ENCODE peak calls at places on chromosomes 1 and 21, in nine cellular contexts. J is cardiac muscle cell; C is aorta; K is CD8-positive, alpha-beta memory T cell; S is breast epithelium; B is kidney; M is fibroblast of lung; Q is Panc1; T is mammary epithelial cell. F is an unnamed sample.

GRCh38 chr1:31771891-31772668 is 7.9 kb upstream of the ADGRB2 start:
- DNase-seq in Q (no peak), J (no peak), M (no peak), T (peak; percentile 88), C (no peak), K (no peak), S (no peak), B (no peak), F (no peak)

GRCh38 chr1:193919827-193920226 is 733.4 kb upstream of the B3GALT2 start:
- DNase-seq in S (no peak), M (peak; percentile 13), C (no peak), T (no peak), B (no peak), Q (no peak), J (no peak), K (no peak), F (peak; percentile 32)

GRCh38 chr21:33618407-33618806 is 23.1 kb downstream of the CRYZL1 start:
- DNase-seq in M (no peak), J (no peak), K (no peak), C (no peak), Q (no peak), B (no peak), S (no peak), T (no peak), F (no peak)

GRCh38 chr1:222946436-222946835 is 131.6 kb downstream of the DISP1 start:
- DNase-seq in T (no peak), K (no peak), B (no peak), S (no peak), M (no peak), J (no peak), C (no peak), Q (no peak), F (no peak)

GRCh38 chr1:21598417-21598816 is 70.7 kb downstream of the RAP1GAP start:
- DNase-seq in S (no peak), K (no peak), C (no peak), M (no peak), J (no peak), Q (no peak), T (no peak), B (no peak), F (no peak)

GRCh38 chr21:30444204-30444603 is 4.1 kb downstream of the KRTAP15-1 start:
- DNase-seq in C (no peak), T (no peak), Q (no peak), K (no peak), M (no peak), S (no peak), J (peak; percentile 2), B (no peak), F (no peak)

GRCh38 chr1:118158918-118159317 is 26.1 kb downstream of the SPAG17 start:
- DNase-seq in C (no peak), M (peak; percentile 26), Q (no peak), K (no peak), S (no peak), T (peak; percentile 57), B (no peak), J (no peak), F (peak; percentile 79)

GRCh38 chr1:103230061-103230460 is 121.7 kb upstream of the COL11A1 start:
- DNase-seq in J (no peak), C (no peak), T (no peak), K (no peak), B (no peak), Q (no peak), S (no peak), M (peak; percentile 51), F (peak; percentile 66)

GRCh38 chr1:172823534-172823933 is 164.6 kb downstream of the FASLG start:
- DNase-seq in M (peak; percentile 39), C (no peak), B (no peak), K (no peak), Q (no peak), J (no peak), S (no peak), T (no peak), F (peak; percentile 52)

GRCh38 chr1:1068374-1069060 is 5.6 kb downstream of the RNF223 start:
- DNase-seq in J (peak; percentile 23), T (peak; percentile 35), M (no peak), S (no peak), Q (no peak), B (peak; percentile 89), K (peak; percentile 54), C (no peak), F (no peak)

GRCh38 chr1:14820320-14821085 is 222.0 kb downstream of the KAZN start:
- DNase-seq in J (no peak), K (no peak), T (no peak), Q (no peak), M (no peak), C (no peak), S (no peak), B (no peak), F (no peak)

GRCh38 chr1:63607322-63607721 is 14.1 kb downstream of the PGM1 start:
- DNase-seq in S (no peak), M (no peak), C (no peak), Q (no peak), T (no peak), B (no peak), J (no peak), K (no peak), F (no peak)

GRCh38 chr1:19811206-19811851 is 3.8 kb downstream of the RNF186 start:
- DNase-seq in B (no peak), M (peak; percentile 64), S (peak; percentile 62), Q (no peak), J (peak; percentile 39), K (peak; percentile 6), T (no peak), C (peak; percentile 84), F (peak; percentile 11)

GRCh38 chr1:203055166-203055799 is 29.0 kb downstream of the PPFIA4 start:
- DNase-seq in M (no peak), T (no peak), C (no peak), Q (no peak), S (no peak), B (no peak), K (no peak), J (no peak), F (no peak)

GRCh38 chr1:20141466-20141865 is 2.3 kb downstream of the PLA2G2F start:
- DNase-seq in S (no peak), Q (no peak), B (peak; percentile 69), K (no peak), J (no peak), T (no peak), M (no peak), C (no peak), F (no peak)

GRCh38 chr1:19628879-19629278 is 15.2 kb upstream of the NBL1 start:
- DNase-seq in J (no peak), T (no peak), C (no peak), S (no peak), Q (no peak), B (no peak), M (no peak), K (no peak), F (no peak)

DNA sequence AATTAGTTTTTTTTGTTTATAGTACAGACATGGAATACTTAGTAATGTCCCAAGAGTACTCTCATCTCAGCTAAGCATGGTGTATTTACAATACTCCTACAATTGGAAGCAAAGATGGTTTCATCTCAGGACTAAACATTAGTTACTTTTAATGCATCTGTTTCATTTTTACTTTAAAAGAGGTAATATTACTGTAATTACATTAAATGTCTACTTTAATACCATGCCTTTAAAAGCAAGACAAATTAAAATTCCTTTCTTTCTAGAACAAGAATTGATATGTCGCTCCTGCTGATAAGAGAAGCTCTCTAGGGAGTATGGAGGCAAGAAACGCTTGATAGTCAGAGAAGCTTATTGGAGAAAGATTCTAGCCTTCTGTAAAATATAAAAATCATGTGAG is 284.9 kb upstream of the ADAMTS5 start:
- DNase-seq in B (no peak), T (no peak), M (no peak), J (no peak), Q (no peak), K (no peak), C (no peak), S (no peak), F (no peak)
- H3K4me3 ChIP-seq in B (no peak overlapping the region), T (no peak overlapping the region), M (no peak overlapping the region), J (no peak overlapping the region), Q (no peak overlapping the region), K (no peak overlapping the region), C (no peak overlapping the region), S (no peak overlapping the region), F (no peak overlapping the region)

GRCh38 chr1:115840615-115841460 is at the start of gene NHLH2:
- DNase-seq in J (no peak), B (no peak), K (no peak), M (no peak), S (no peak), C (no peak), T (no peak), Q (no peak), F (no peak)
- H3K27ac ChIP-seq in J (no peak within 1 kb of the TSS), B (no peak within 1 kb of the TSS), K (no peak within 1 kb of the TSS), M (no peak within 1 kb of the TSS), S (no peak within 1 kb of the TSS), C (no peak within 1 kb of the TSS), T (peak within 1 kb of the TSS; percentile 56), Q (no peak within 1 kb of the TSS), F (no peak within 1 kb of the TSS)

DNA sequence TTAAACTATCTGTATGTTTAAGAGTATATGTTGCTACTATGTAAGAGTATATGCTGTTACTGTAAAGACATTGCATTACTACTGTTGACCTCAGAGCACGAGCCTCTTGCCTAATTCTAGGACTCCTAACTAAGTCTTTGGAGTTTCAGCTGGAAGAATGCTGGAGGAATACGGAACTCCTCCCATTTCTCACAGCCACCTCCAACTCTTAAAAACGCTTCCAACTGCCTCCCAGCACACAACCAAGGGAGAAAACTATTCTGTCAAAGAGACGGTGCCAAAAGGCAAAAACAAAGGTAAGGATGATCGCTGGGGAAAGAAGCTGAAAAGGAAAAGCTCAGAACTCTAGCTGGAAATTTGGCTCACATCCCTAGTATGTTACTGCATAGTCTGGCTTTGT is at the start of gene FMO2:
- DNase-seq in C (no peak), T (no peak), Q (no peak), B (no peak), S (no peak), M (peak; percentile 73), J (no peak), K (no peak), F (no peak)
- H3K4me3 ChIP-seq in C (peak within 1 kb of the TSS; percentile 100), T (no peak within 1 kb of the TSS), Q (no peak within 1 kb of the TSS), B (peak within 1 kb of the TSS; percentile 49), S (peak within 1 kb of the TSS; percentile 43), M (peak within 1 kb of the TSS; percentile 47), J (no peak within 1 kb of the TSS), K (no peak within 1 kb of the TSS), F (no peak within 1 kb of the TSS)

GRCh38 chr1:6026095-6026809 is 19.4 kb upstream of the KCNAB2 start:
- DNase-seq in M (no peak), B (peak; percentile 95), T (peak; percentile 81), Q (peak; percentile 36), S (no peak), C (peak; percentile 87), J (peak; percentile 30), K (peak; percentile 91), F (peak; percentile 12)

GRCh38 chr1:6029351-6029750 is 16.3 kb upstream of the KCNAB2 start:
- DNase-seq in T (no peak), J (no peak), C (no peak), S (no peak), K (no peak), Q (no peak), M (no peak), B (no peak), F (no peak)

GRCh38 chr1:6028042-6028895 is 17.4 kb upstream of the KCNAB2 start:
- DNase-seq in J (no peak), M (no peak), C (no peak), S (no peak), Q (no peak), B (no peak), K (peak; percentile 78), T (no peak), F (peak; percentile 8)

GRCh38 chr1:6025269-6026094 is 20.2 kb upstream of the KCNAB2 start:
- DNase-seq in Q (no peak), C (no peak), B (no peak), S (no peak), M (no peak), K (no peak), T (peak; percentile 83), J (no peak), F (no peak)

GRCh38 chr1:6027591-6027990 is 18.1 kb upstream of the KCNAB2 start:
- DNase-seq in B (no peak), M (no peak), J (no peak), Q (no peak), K (no peak), S (no peak), C (no peak), T (no peak), F (no peak)
- H3K27ac ChIP-seq in B (no peak overlapping the region), M (no peak overlapping the region), J (no peak overlapping the region), Q (no peak overlapping the region), K (peak overlapping the region; percentile 90), S (no peak overlapping the region), C (no peak overlapping the region), T (no peak overlapping the region), F (no peak overlapping the region)

F was measured in brain microvascular endothelial cell.